ENCODE peak calls at places on chromosomes 6 and 20, in eight cellular contexts. B is astrocyte of the cerebellum; K is CD4-positive, alpha-beta memory T cell; F is coronary artery; H is aorta; M is skeletal muscle cell; J is mesendoderm; N is CD8-positive, alpha-beta memory T cell. W is an unnamed sample.

GRCh38 chr6:131135244-131136020 is at the start of gene AKAP7:
- DNase-seq in N (peak; percentile 65), B (no peak), J (peak; percentile 93), K (peak; percentile 52), M (peak; percentile 12), F (peak; percentile 85), H (peak; percentile 93), W (no peak)

GRCh38 chr6:154347981-154348380 is 8.6 kb downstream of the IPCEF1 start:
- DNase-seq in K (no peak), N (no peak), J (no peak), H (no peak), B (no peak), M (no peak), F (no peak), W (no peak)

GRCh38 chr6:49958180-49958579 is 5.8 kb downstream of the DEFB114 start:
- DNase-seq in B (no peak), F (no peak), H (no peak), K (no peak), J (no peak), M (no peak), N (no peak), W (no peak)

GRCh38 chr6:29926795-29927427 is 15.4 kb upstream of the HLA-A start:
- DNase-seq in K (peak; percentile 95), B (peak; percentile 2), M (no peak), H (peak; percentile 91), J (no peak), N (peak; percentile 79), F (peak; percentile 81), W (no peak)

GRCh38 chr20:37327748-37328147 is 18.2 kb upstream of the SRC start:
- DNase-seq in B (peak; percentile 32), J (no peak), F (no peak), N (no peak), K (no peak), M (peak; percentile 73), H (peak; percentile 94), W (peak; percentile 40)

GRCh38 chr6:147909645-147910044 is 401.2 kb downstream of the SAMD5 start:
- DNase-seq in M (peak; percentile 46), H (no peak), K (no peak), F (no peak), B (peak; percentile 6), N (no peak), J (no peak), W (peak; percentile 49)

GRCh38 chr6:47278545-47278944 is 31.2 kb downstream of the TNFRSF21 start:
- DNase-seq in K (no peak), H (no peak), M (peak; percentile 51), F (no peak), N (no peak), J (no peak), B (no peak), W (no peak)

GRCh38 chr20:2771631-2772080 is 28.8 kb downstream of the CPXM1 start:
- DNase-seq in J (peak; percentile 42), K (no peak), M (no peak), N (peak; percentile 7), H (no peak), F (no peak), B (no peak), W (no peak)

GRCh38 chr6:110357696-110358535 is at the start of gene METTL24:
- DNase-seq in J (peak; percentile 53), M (no peak), F (no peak), H (peak; percentile 82), B (no peak), N (peak; percentile 38), K (no peak), W (no peak)

GRCh38 chr6:158834675-158835385 is 15.7 kb upstream of the EZR start:
- DNase-seq in H (no peak), K (no peak), F (no peak), J (no peak), M (no peak), B (no peak), N (no peak), W (no peak)

GRCh38 chr6:115733426-115733825 is 327.3 kb downstream of the FRK start:
- DNase-seq in N (no peak), J (no peak), F (no peak), B (no peak), K (no peak), H (no peak), M (no peak), W (no peak)

GRCh38 chr6:152952866-152953509 is 29.9 kb downstream of the FBXO5 start:
- DNase-seq in M (no peak), N (no peak), J (peak; percentile 45), K (no peak), H (no peak), F (no peak), B (peak; percentile 20), W (no peak)

GRCh38 chr6:141610741-141611140 is 522.0 kb upstream of the GJE1 start:
- DNase-seq in B (no peak), F (no peak), K (no peak), N (no peak), M (no peak), J (peak; percentile 46), H (no peak), W (no peak)

GRCh38 chr6:27795697-27796494 is 116.3 kb downstream of the OR2B2 start:
- DNase-seq in F (no peak), H (no peak), N (peak; percentile 77), J (peak; percentile 95), M (peak; percentile 45), K (peak; percentile 75), B (peak; percentile 88), W (peak; percentile 80)

GRCh38 chr6:125020385-125020784 is 58.1 kb downstream of the RNF217 start:
- DNase-seq in K (no peak), M (no peak), J (no peak), N (no peak), H (no peak), F (no peak), B (no peak), W (peak; percentile 72)

GRCh38 chr20:56826971-56827645 is 198.0 kb downstream of the TFAP2C start:
- DNase-seq in N (no peak), H (no peak), B (no peak), K (no peak), M (no peak), F (no peak), J (no peak), W (peak; percentile 96)

GRCh38 chr6:41428995-41429417 is 93.6 kb downstream of the NCR2 start:
- DNase-seq in B (no peak), F (no peak), J (peak; percentile 66), K (no peak), H (no peak), M (no peak), N (no peak), W (peak; percentile 22)

GRCh38 chr6:112251170-112251945 is 3.0 kb downstream of the LAMA4 start:
- DNase-seq in F (no peak), N (no peak), H (no peak), K (no peak), J (no peak), B (no peak), M (peak; percentile 96), W (no peak)

GRCh38 chr6:117168296-117169059 is 96.9 kb upstream of the VGLL2 start:
- DNase-seq in K (no peak), H (no peak), N (no peak), M (no peak), F (no peak), B (no peak), J (no peak), W (no peak)

GRCh38 chr20:37941332-37941731 is 38.4 kb downstream of the VSTM2L start:
- DNase-seq in J (peak; percentile 54), N (no peak), M (no peak), B (no peak), K (no peak), H (peak; percentile 17), F (no peak), W (no peak)

DNA sequence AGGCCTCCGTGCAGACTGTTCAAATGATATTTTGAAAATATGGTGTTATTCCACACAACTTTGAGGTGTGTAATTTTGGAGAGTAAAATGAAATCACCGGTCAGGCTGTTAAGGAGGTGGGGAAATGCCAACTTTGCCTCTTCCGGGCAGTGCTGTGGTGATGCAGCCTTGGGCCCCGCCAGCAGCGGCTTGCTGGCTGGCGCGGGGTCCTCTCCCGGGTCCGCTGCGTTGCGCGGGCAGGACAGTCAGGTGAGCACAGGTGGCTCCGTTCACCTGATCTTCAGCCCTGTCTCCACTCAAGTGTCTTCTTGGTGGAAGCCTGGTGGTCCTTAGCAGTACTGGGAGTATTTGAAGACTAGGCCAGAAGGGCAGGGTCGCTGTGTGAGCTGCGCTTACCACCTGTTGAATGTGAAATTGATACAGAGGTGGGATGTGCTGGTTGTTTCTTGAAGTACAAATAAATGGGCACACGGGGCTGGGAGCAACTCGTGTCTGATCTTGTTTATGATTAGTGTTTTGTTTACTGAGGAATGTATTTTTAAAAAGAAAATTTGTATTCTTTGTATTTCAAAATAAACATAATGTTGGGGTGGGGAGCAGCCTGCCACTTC is 184.2 kb downstream of the ARID1B start:
- DNase-seq in F (no peak), N (no peak), J (no peak), H (no peak), K (no peak), B (no peak), M (no peak), W (no peak)
- H3K4me3 ChIP-seq in F (no peak overlapping the region), N (no peak overlapping the region), J (no peak overlapping the region), H (no peak overlapping the region), K (no peak overlapping the region), B (no peak overlapping the region), M (no peak overlapping the region), W (no peak overlapping the region)

GRCh38 chr6:44342052-44342451 is 398 bp upstream of the SPATS1 start:
- DNase-seq in M (no peak), N (no peak), B (no peak), K (no peak), J (no peak), F (no peak), H (no peak), W (no peak)
- H3K4me3 ChIP-seq in M (peak overlapping the region; percentile 12), N (no peak overlapping the region), B (no peak overlapping the region), K (no peak overlapping the region), J (no peak overlapping the region), F (peak overlapping the region; percentile 66), H (no peak overlapping the region), W (no peak overlapping the region)

GRCh38 chr20:843908-844307 is 10.4 kb downstream of the FAM110A start:
- DNase-seq in F (no peak), J (no peak), N (no peak), M (no peak), B (no peak), K (peak; percentile 41), H (no peak), W (no peak)

GRCh38 chr20:845226-845868 is 11.8 kb downstream of the FAM110A start:
- DNase-seq in N (peak; percentile 24), K (no peak), M (no peak), F (no peak), J (peak; percentile 29), H (peak; percentile 66), B (no peak), W (no peak)

GRCh38 chr20:842547-842940 is 9.0 kb downstream of the FAM110A start:
- DNase-seq in F (no peak), M (no peak), J (no peak), K (no peak), N (no peak), B (no peak), H (no peak), W (no peak)

GRCh38 chr20:845967-846893 is 12.7 kb downstream of the FAM110A start:
- DNase-seq in K (no peak), H (peak; percentile 31), F (no peak), M (no peak), J (no peak), N (peak; percentile 21), B (no peak), W (no peak)

GRCh38 chr20:844473-845225 is 11.1 kb downstream of the FAM110A start:
- DNase-seq in B (peak; percentile 80), N (peak; percentile 85), K (peak; percentile 96), J (peak; percentile 97), M (peak; percentile 78), F (peak; percentile 85), H (peak; percentile 95), W (peak; percentile 54)
- H3K4me3 ChIP-seq in B (peak overlapping the region; percentile 44), N (peak overlapping the region; percentile 83), K (peak overlapping the region; percentile 74), J (peak overlapping the region; percentile 49), M (peak overlapping the region; percentile 44), F (peak overlapping the region; percentile 62), H (no peak overlapping the region), W (peak overlapping the region; percentile 37)

GRCh38 chr20:48825551-48825885 is 2.3 kb downstream of the PREX1 start:
- DNase-seq in B (no peak), J (no peak), H (no peak), F (no peak), M (no peak), N (no peak), K (no peak), W (no peak)
- H3K4me3 ChIP-seq in B (no peak overlapping the region), J (peak overlapping the region; percentile 72), H (no peak overlapping the region), F (peak overlapping the region; percentile 84), M (no peak overlapping the region), N (peak overlapping the region; percentile 79), K (peak overlapping the region; percentile 90), W (no peak overlapping the region)